ENCODE peak calls at places on chromosomes 2 and 18, in seven cellular contexts. D is mucosa of descending colon, T is HFFc6, C is lower leg skin, Q is BE2C, F is kidney epithelial cell, S is upper lobe of right lung. X is an unnamed sample.

GRCh38 chr2:223884399-223884798 is 47.0 kb upstream of the AP1S3 start:
- DNase-seq in D (no peak), T (peak), C (no peak), Q (no peak), F (no peak), S (no peak), X (no peak)

GRCh38 chr18:36095936-36096519 is 28.7 kb upstream of the RPRD1A start:
- DNase-seq in D (no peak), T (peak), C (no peak), Q (no peak), F (peak), S (no peak), X (peak)

GRCh38 chr18:45962461-45962860 is 4.7 kb downstream of the EPG5 start:
- DNase-seq in D (no peak), T (peak), C (no peak), Q (no peak), F (peak), S (no peak), X (no peak)

GRCh38 chr2:176120369-176121307 is 1.9 kb upstream of the HOXD9 start:
- DNase-seq in D (peak), T (no peak), C (peak), Q (no peak), F (no peak), S (no peak), X (no peak)

GRCh38 chr2:12243381-12243780 is 473.4 kb upstream of the TRIB2 start:
- DNase-seq in D (no peak), T (no peak), C (no peak), Q (no peak), F (no peak), S (no peak), X (no peak)

GRCh38 chr2:149606251-149606811 is 18.8 kb upstream of the MMADHC start:
- DNase-seq in D (no peak), T (peak), C (no peak), Q (no peak), F (no peak), S (no peak), X (no peak)

GRCh38 chr2:21924640-21925285 is 801.0 kb downstream of the TDRD15 start:
- DNase-seq in D (no peak), T (no peak), C (no peak), Q (no peak), F (no peak), S (no peak), X (no peak)

GRCh38 chr2:52658598-52658997 is 1109.0 kb upstream of the CHAC2 start:
- DNase-seq in D (no peak), T (peak), C (no peak), Q (no peak), F (peak), S (no peak), X (no peak)

GRCh38 chr18:46728219-46728930 is 28.5 kb downstream of the ST8SIA5 start:
- DNase-seq in D (no peak), T (no peak), C (peak), Q (no peak), F (no peak), S (no peak), X (no peak)

GRCh38 chr2:68766378-68766845 is 31.8 kb downstream of the ARHGAP25 start:
- DNase-seq in D (no peak), T (no peak), C (peak), Q (no peak), F (no peak), S (peak), X (no peak)

GRCh38 chr2:86686905-86687304 is 33.2 kb upstream of the RMND5A start:
- DNase-seq in D (no peak), T (no peak), C (no peak), Q (no peak), F (no peak), S (no peak), X (no peak)

GRCh38 chr18:75201273-75201898 is 7.6 kb downstream of the PTGR3 start:
- DNase-seq in D (no peak), T (no peak), C (no peak), Q (no peak), F (no peak), S (no peak), X (no peak)

GRCh38 chr2:226611944-226612318 is 187.7 kb downstream of the IRS1 start:
- DNase-seq in D (no peak), T (peak), C (no peak), Q (no peak), F (no peak), S (no peak), X (no peak)

GRCh38 chr18:35029770-35030169 is 11.4 kb upstream of the MAPRE2 start:
- DNase-seq in D (no peak), T (no peak), C (no peak), Q (no peak), F (no peak), S (no peak), X (no peak)

GRCh38 chr2:152415231-152415642 is 80.3 kb downstream of the FMNL2 start:
- DNase-seq in D (no peak), T (no peak), C (no peak), Q (no peak), F (no peak), S (no peak), X (no peak)

GRCh38 chr2:158823838-158824237 is 28.7 kb downstream of the DAPL1 start:
- DNase-seq in D (no peak), T (no peak), C (no peak), Q (no peak), F (no peak), S (no peak), X (no peak)

GRCh38 chr2:62604336-62604735 is 98.3 kb upstream of the TMEM17 start:
- DNase-seq in D (no peak), T (peak), C (no peak), Q (no peak), F (no peak), S (no peak), X (no peak)

GRCh38 chr2:45494275-45494977 is 116.6 kb downstream of the SRBD1 start:
- DNase-seq in D (no peak), T (peak), C (no peak), Q (peak), F (peak), S (no peak), X (peak)

GRCh38 chr2:196259507-196260481 is 88.4 kb upstream of the STK17B start:
- DNase-seq in D (no peak), T (peak), C (no peak), Q (peak), F (no peak), S (no peak), X (no peak)

GRCh38 chr2:171522804-171523338 is 597 bp downstream of the CYBRD1 start:
- DNase-seq in D (no peak), T (no peak), C (peak), Q (no peak), F (no peak), S (peak), X (no peak)

GRCh38 chr2:160836755-160837154 is 323.5 kb upstream of the TANK start:
- DNase-seq in D (no peak), T (peak), C (no peak), Q (no peak), F (peak), S (no peak), X (peak)

GRCh38 chr2:12227941-12228608 is 481.6 kb downstream of the LPIN1 start:
- DNase-seq in D (no peak), T (peak), C (no peak), Q (no peak), F (peak), S (no peak), X (no peak)

GRCh38 chr2:185012643-185013042 is 414.3 kb downstream of the ZNF804A start:
- DNase-seq in D (no peak), T (no peak), C (no peak), Q (no peak), F (no peak), S (no peak), X (no peak)

GRCh38 chr2:60331106-60331809 is 222.2 kb downstream of the BCL11A start:
- DNase-seq in D (no peak), T (no peak), C (no peak), Q (no peak), F (no peak), S (no peak), X (no peak)

GRCh38 chr2:42450136-42450535 is 43.6 kb downstream of the KCNG3 start:
- DNase-seq in D (no peak), T (no peak), C (no peak), Q (no peak), F (peak), S (no peak), X (no peak)

GRCh38 chr2:119741001-119741400 is 18.7 kb upstream of the PTPN4 start:
- DNase-seq in D (no peak), T (no peak), C (no peak), Q (no peak), F (no peak), S (no peak), X (no peak)

GRCh38 chr18:76328145-76328544 is 166.9 kb downstream of the ZNF516 start:
- DNase-seq in D (no peak), T (no peak), C (no peak), Q (no peak), F (no peak), S (no peak), X (no peak)

GRCh38 chr2:65430515-65431416 is 1.6 kb downstream of the SPRED2 start:
- DNase-seq in D (peak), T (peak), C (peak), Q (peak), F (no peak), S (peak), X (no peak)

GRCh38 chr2:144801766-144802165 is 281.8 kb upstream of the ZEB2 start:
- DNase-seq in D (no peak), T (peak), C (no peak), Q (no peak), F (peak), S (no peak), X (no peak)

GRCh38 chr2:70367722-70368323 is 66.0 kb upstream of the FAM136A start:
- DNase-seq in D (peak), T (peak), C (no peak), Q (no peak), F (no peak), S (no peak), X (no peak)

GRCh38 chr18:9506046-9506792 is 30.9 kb downstream of the RALBP1 start:
- DNase-seq in D (no peak), T (no peak), C (no peak), Q (no peak), F (peak), S (no peak), X (no peak)

GRCh38 chr2:96198937-96199336 is 9.7 kb downstream of the STARD7 start:
- DNase-seq in D (no peak), T (no peak), C (no peak), Q (no peak), F (no peak), S (no peak), X (no peak)

GRCh38 chr18:34493566-34494358 is 216.3 kb upstream of the DTNA start:
- DNase-seq in D (peak), T (no peak), C (no peak), Q (peak), F (no peak), S (peak), X (no peak)

GRCh38 chr2:3959372-3959771 is 256.0 kb downstream of the DCDC2C start:
- DNase-seq in D (no peak), T (no peak), C (no peak), Q (no peak), F (no peak), S (no peak), X (no peak)

GRCh38 chr2:37376421-37377186 is 32.2 kb downstream of the QPCT start:
- DNase-seq in D (no peak), T (peak), C (peak), Q (no peak), F (no peak), S (no peak), X (peak)

GRCh38 chr2:10487144-10488104 is 39.3 kb upstream of the ODC1 start:
- DNase-seq in D (peak), T (no peak), C (peak), Q (peak), F (no peak), S (no peak), X (no peak)

GRCh38 chr2:111884592-111884964 is 585 bp upstream of the ANAPC1 start:
- DNase-seq in D (peak), T (no peak), C (no peak), Q (no peak), F (no peak), S (no peak), X (no peak)

GRCh38 chr2:111883661-111884591 is at the start of gene ANAPC1:
- DNase-seq in D (peak), T (peak), C (peak), Q (peak), F (no peak), S (peak), X (peak)
- TF ChIP-seq CTCF in D (no peak), T (peak), C (no peak), Q (no peak), F (no peak), S (no peak), X (no peak)

GRCh38 chr2:28637648-28638047 is 114.0 kb upstream of the PPP1CB start:
- DNase-seq in D (no peak), T (no peak), C (peak), Q (no peak), F (no peak), S (no peak), X (no peak)
- TF ChIP-seq CTCF in D (no peak), T (no peak), C (no peak), Q (no peak), F (no peak), S (no peak), X (no peak)

GRCh38 chr2:25567406-25567805 is 106.0 kb downstream of the DTNB start:
- DNase-seq in D (no peak), T (peak), C (no peak), Q (no peak), F (no peak), S (no peak), X (no peak)
- TF ChIP-seq CTCF in D (no peak), T (peak), C (no peak), Q (peak), F (peak), S (peak), X (peak)

GRCh38 chr2:235026649-235027557 is 75.1 kb downstream of the SH3BP4 start:
- DNase-seq in D (peak), T (peak), C (peak), Q (peak), F (no peak), S (peak), X (peak)

GRCh38 chr2:235027558-235028214 is 75.9 kb downstream of the SH3BP4 start:
- DNase-seq in D (peak), T (peak), C (no peak), Q (peak), F (no peak), S (peak), X (peak)

GRCh38 chr2:235024191-235024611 is 72.4 kb downstream of the SH3BP4 start:
- DNase-seq in D (peak), T (peak), C (no peak), Q (no peak), F (no peak), S (peak), X (no peak)

GRCh38 chr2:235024951-235025773 is 73.3 kb downstream of the SH3BP4 start:
- DNase-seq in D (peak), T (no peak), C (no peak), Q (no peak), F (no peak), S (peak), X (no peak)

DNA sequence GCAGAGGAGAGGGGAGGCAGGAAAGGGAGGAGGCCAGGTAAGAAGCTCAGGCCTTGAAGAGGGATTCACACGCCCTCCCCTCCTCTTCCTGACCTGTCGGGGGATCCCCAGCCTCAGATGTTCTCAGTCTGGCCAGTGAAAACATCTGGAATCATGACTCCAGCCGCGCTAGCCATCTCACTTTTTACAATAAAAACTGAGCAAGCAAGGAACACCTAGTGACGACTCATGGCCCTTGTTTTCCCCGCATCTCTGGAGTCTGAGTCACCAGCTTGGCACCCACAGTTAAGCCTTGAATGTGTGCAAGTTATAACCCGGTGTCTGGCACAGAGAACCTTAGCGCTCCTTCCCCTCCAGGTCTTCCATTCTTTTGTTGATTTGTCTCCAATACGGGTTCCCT is 74.3 kb downstream of the SH3BP4 start:
- DNase-seq in D (peak), T (peak), C (no peak), Q (no peak), F (peak), S (peak), X (peak)
- TF ChIP-seq CTCF in D (no peak), T (no peak), C (no peak), Q (no peak), F (no peak), S (no peak), X (no peak)

GRCh38 chr2:110853516-110853915 is 121.1 kb downstream of the ACOXL start:
- DNase-seq in D (peak), T (no peak), C (no peak), Q (peak), F (no peak), S (no peak), X (no peak)
- TF ChIP-seq CTCF in D (peak), T (peak), C (no peak), Q (peak), F (peak), S (peak), X (peak)

GRCh38 chr18:5603153-5603552 is 59.4 kb upstream of the EPB41L3 start:
- DNase-seq in D (no peak), T (no peak), C (no peak), Q (no peak), F (no peak), S (no peak), X (no peak)

GRCh38 chr18:5600376-5601071 is 56.7 kb upstream of the EPB41L3 start:
- DNase-seq in D (no peak), T (no peak), C (no peak), Q (no peak), F (no peak), S (no peak), X (no peak)

GRCh38 chr18:5601188-5601624 is 57.4 kb upstream of the EPB41L3 start:
- DNase-seq in D (peak), T (no peak), C (no peak), Q (no peak), F (no peak), S (no peak), X (no peak)

GRCh38 chr18:5604778-5605177 is 61.0 kb upstream of the EPB41L3 start:
- DNase-seq in D (no peak), T (no peak), C (no peak), Q (no peak), F (no peak), S (no peak), X (no peak)
- TF ChIP-seq CTCF in D (no peak), T (no peak), C (no peak), Q (no peak), F (no peak), S (no peak), X (no peak)

DNA sequence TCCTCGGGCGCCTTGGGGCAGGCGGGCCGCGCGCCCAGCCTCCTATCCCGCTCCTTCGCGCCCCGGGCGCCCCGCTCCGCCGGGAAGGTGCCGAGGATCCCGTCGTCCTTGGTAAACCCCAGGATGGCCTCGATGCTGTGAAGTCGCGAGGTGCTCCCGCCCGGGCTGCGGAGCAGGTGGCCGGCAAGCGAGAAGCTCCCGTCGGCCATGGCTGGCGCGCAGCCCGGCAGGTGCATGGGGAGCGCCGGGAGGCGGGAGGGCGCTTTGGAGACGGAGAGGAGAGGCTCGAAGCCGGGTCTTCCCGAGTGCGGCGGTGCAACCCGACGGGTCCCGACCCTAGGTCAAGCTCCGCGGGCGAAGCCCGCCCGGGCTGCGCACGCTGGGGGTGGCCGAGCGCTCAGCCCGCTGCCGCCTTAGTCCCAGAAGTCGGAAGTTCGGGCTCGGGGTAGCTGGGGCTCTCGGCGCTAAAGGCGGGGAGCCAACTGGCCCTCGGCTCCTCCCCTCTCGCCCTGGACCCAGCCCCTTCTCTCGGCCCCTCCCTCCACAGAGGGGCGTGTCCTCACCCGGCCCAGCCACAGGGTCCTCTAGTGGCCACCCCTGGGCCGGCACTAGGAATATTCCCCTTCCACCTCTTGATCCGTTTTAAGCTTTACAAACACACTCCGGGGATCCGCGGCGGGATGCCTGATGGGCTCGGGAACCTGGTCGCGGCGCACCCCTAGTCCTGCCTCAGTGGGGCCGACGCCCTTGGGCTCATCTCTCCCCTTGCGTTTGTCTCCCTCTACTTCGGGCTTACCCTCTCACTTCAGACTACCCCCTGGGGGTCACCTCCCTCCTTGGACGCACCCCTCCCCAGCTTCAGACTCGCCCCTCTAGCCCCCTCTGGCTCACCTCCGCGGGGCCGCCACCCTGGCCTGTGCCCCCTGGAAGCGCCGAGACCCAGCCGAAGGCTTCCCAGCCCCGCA is at the start of gene RAX:
- DNase-seq in D (no peak), T (no peak), C (no peak), Q (peak), F (no peak), S (no peak), X (no peak)
- TF ChIP-seq CTCF in D (no peak), T (peak), C (no peak), Q (no peak), F (peak), S (no peak), X (peak)

DNA sequence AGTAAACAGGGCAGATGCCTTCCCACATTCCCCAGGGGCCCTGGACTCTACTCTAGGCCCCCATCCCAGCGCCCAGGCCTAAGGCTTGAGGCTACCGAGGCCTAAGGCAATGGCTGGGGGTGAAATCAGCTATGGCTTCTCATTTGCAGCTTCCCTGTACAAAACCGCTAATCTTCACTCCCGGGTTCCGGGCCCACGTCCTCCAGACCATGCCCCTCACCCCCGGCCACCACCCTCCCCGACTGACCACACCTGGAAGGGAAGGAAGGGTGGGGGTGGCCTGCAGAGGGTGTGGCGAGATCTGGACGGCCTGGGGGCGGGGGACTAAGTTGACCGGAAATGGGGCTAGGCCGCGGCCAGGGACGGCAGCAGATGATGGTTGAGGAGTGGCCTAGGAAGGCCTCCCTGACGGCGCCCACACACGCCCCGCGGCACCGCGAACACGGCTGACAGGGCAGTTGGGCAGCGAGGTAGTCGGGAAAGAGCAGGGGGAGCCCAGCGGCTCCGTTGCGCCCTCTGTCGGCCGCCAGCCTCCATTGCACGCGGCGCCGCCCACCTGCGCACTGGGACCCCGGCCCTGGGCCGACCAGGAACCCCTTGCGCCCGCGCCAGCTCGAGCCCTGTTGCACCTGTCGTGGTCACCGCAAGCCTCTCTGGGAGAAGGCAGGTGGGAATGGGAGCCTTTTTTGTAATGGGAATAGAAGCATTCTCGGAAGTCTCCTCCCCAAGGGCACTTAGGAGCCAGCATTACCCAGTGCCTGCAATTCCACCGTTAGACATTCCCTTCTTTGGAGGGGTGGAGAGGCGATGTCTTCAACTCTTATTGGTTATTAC is 117.1 kb upstream of the STPG4 start:
- DNase-seq in D (peak), T (peak), C (peak), Q (peak), F (no peak), S (peak), X (peak)
- TF ChIP-seq CTCF in D (peak), T (peak), C (peak), Q (peak), F (peak), S (peak), X (peak)

X was measured in AG09319.